ENCODE peak calls at places on chromosomes 13 and 19, in four cellular contexts. P, K, T and X are unnamed samples.

GRCh38 chr19:40241809-40242384 is 15.4 kb upstream of the CCNP start:
- DNase-seq in P (no peak), K (no peak), T (no peak), X (no peak)

GRCh38 chr19:30130356-30131122 is 188.5 kb downstream of the URI1 start:
- DNase-seq in P (no peak), K (no peak), T (no peak), X (no peak)

GRCh38 chr19:21256722-21257121 is 72.5 kb downstream of the ZNF708 start:
- DNase-seq in P (no peak), K (no peak), T (no peak), X (peak; percentile 4)

GRCh38 chr19:18101268-18101667 is 3.7 kb downstream of the MAST3 start:
- DNase-seq in P (no peak), K (no peak), T (no peak), X (no peak)

GRCh38 chr13:98890186-98890585 is 87.7 kb downstream of the DOCK9 start:
- DNase-seq in P (no peak), K (no peak), T (peak; percentile 75), X (peak; percentile 74)

GRCh38 chr19:33241530-33242101 is 16.0 kb upstream of the SLC7A10 start:
- DNase-seq in P (no peak), K (peak; percentile 72), T (no peak), X (no peak)

GRCh38 chr19:2887391-2887914 is 13.3 kb upstream of the ZNF57 start:
- DNase-seq in P (no peak), K (peak; percentile 51), T (peak; percentile 64), X (peak; percentile 61)

GRCh38 chr19:53908106-53908932 is 759 bp upstream of the CACNG7 start:
- DNase-seq in P (peak; percentile 77), K (peak; percentile 94), T (no peak), X (peak; percentile 40)

GRCh38 chr13:98293103-98293502 is 116.0 kb upstream of the RNF113B start:
- DNase-seq in P (no peak), K (no peak), T (no peak), X (no peak)

GRCh38 chr13:52348081-52348480 is 57.9 kb downstream of the THSD1 start:
- DNase-seq in P (no peak), K (no peak), T (peak; percentile 30), X (peak; percentile 88)

GRCh38 chr13:112066624-112067004 is 335 bp upstream of the SOX1 start:
- DNase-seq in P (peak; percentile 88), K (peak; percentile 82), T (peak; percentile 6), X (no peak)

GRCh38 chr13:112711528-112712265 is 21.9 kb downstream of the ATP11A start:
- DNase-seq in P (peak; percentile 91), K (peak; percentile 74), T (peak; percentile 98), X (peak; percentile 98)

GRCh38 chr13:30022256-30022655 is 171.8 kb upstream of the UBL3 start:
- DNase-seq in P (no peak), K (no peak), T (no peak), X (no peak)

GRCh38 chr13:87384099-87384498 is 287.1 kb upstream of the SLITRK5 start:
- DNase-seq in P (no peak), K (no peak), T (no peak), X (no peak)
- H3K9ac ChIP-seq in P (no peak overlapping the region), K (no peak overlapping the region), T (no peak overlapping the region), X (no peak overlapping the region)

GRCh38 chr13:26968431-26969335 is 202.9 kb downstream of the USP12 start:
- DNase-seq in P (no peak), K (no peak), T (peak; percentile 64), X (peak; percentile 23)
- H3K23ac ChIP-seq in P (no peak overlapping the region), K (no peak overlapping the region), T (no peak overlapping the region), X (peak overlapping the region; percentile 51)

GRCh38 chr19:711224-711623 is 2.5 kb downstream of the PALM start:
- DNase-seq in P (no peak), K (no peak), T (no peak), X (no peak)
- H3K27me3 ChIP-seq in P (no peaks in the 10 kb centered on the region), K (no peaks in the 10 kb centered on the region), T (no peaks in the 10 kb centered on the region), X (no peaks in the 10 kb centered on the region)

GRCh38 chr19:19619121-19619848 is 798 bp upstream of the PBX4 start:
- DNase-seq in P (no peak), K (no peak), T (no peak), X (no peak)
- H3K9ac ChIP-seq in P (peak overlapping the region; percentile 77), K (no peak overlapping the region), T (peak overlapping the region; percentile 38), X (no peak overlapping the region)